ENCODE peak calls at places on chromosomes 12 and 14, in six cellular contexts. Q is transverse colon, O is endothelial cell of umbilical vein, V is A549, S is astrocyte of the cerebellum, M is osteocyte. L is an unnamed sample.

GRCh38 chr12:113609692-113610469 is 138.2 kb upstream of the LHX5 start:
- DNase-seq in Q (no peak), O (no peak), V (no peak), S (no peak), M (no peak), L (no peak)

GRCh38 chr12:123271182-123271491 is 519 bp downstream of the CDK2AP1 start:
- DNase-seq in Q (peak; percentile 81), O (no peak), V (peak; percentile 76), S (no peak), M (peak; percentile 90), L (peak; percentile 80)

GRCh38 chr12:104549820-104550480 is 93.2 kb downstream of the CHST11 start:
- DNase-seq in Q (no peak), O (no peak), V (peak; percentile 15), S (no peak), M (no peak), L (no peak)

GRCh38 chr12:81043979-81044740 is 33.7 kb upstream of the ACSS3 start:
- DNase-seq in Q (no peak), O (no peak), V (no peak), S (no peak), M (no peak), L (no peak)

GRCh38 chr12:42326466-42327226 is 679 bp downstream of the PPHLN1 start:
- DNase-seq in Q (peak; percentile 9), O (peak; percentile 36), V (no peak), S (peak; percentile 81), M (no peak), L (no peak)

GRCh38 chr12:130626601-130627000 is 89.5 kb downstream of the RIMBP2 start:
- DNase-seq in Q (no peak), O (no peak), V (no peak), S (no peak), M (no peak), L (no peak)

GRCh38 chr14:102390486-102390885 is 27.7 kb downstream of the TECPR2 start:
- DNase-seq in Q (no peak), O (no peak), V (no peak), S (peak; percentile 32), M (no peak), L (no peak)

GRCh38 chr12:56220611-56221232 is 1.0 kb downstream of the RNF41 start:
- DNase-seq in Q (no peak), O (peak; percentile 51), V (no peak), S (no peak), M (no peak), L (no peak)

GRCh38 chr12:132908145-132909029 is 21.0 kb upstream of the CHFR start:
- DNase-seq in Q (peak; percentile 97), O (peak; percentile 97), V (no peak), S (peak; percentile 93), M (peak; percentile 98), L (peak; percentile 95)

DNA sequence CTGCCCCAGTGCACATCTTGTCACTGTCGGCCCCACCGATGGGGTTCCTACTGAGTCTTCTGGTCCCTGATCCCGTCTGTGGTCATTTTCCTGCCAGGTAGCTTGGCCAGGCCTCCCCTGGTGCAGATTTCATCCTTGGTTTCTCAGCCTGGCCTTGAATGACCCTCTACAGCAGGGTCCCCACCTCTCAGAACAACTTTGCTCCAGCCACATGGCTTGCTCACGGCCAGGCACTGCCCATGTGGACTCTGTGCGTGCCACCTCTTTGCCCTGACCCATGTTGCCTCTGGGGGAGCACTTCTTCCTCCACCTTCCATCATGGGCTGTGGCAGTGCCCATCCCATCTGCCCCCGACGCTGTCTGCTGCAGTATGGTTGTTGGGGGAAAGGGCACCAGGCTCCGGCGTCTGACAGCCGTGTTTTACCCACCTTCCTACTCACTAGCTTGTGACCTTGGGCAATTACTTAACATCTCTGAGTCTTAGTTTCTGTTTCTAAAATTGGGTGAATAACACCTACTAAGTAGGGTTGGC is 2.0 kb upstream of the PTPN6 start:
- DNase-seq in Q (no peak), O (no peak), V (no peak), S (no peak), M (no peak), L (no peak)
- TF ChIP-seq CTCF in Q (no peak), O (peak; percentile 4), V (no peak), S (no peak), M (no peak), L (no peak)

DNA sequence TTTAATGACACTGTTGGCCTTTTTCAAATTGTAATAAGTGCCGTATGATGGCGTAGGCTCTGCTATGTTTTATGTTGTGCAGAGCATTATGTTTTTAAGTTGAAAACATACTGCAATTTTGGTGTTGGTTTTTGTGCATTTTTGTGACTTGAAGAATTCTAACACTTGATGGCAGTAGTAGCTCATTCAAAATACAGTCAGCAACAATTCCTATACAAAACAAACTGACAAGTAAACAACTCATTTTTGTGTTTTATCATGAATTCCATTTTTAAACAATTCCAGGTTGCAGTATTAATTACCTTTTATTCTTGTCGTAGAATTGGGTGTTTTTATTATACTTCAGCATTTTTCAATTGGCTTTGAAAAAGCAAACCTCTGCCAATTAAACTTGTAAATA is 4.0 kb upstream of the CCER1 start:
- DNase-seq in Q (no peak), O (peak; percentile 24), V (no peak), S (no peak), M (no peak), L (no peak)
- TF ChIP-seq CTCF in Q (no peak), O (no peak), V (peak; percentile 17), S (no peak), M (peak; percentile 49), L (no peak)

GRCh38 chr14:32070282-32070681 is 6.8 kb upstream of the ARHGAP5 start:
- DNase-seq in Q (no peak), O (no peak), V (no peak), S (no peak), M (no peak), L (no peak)
- TF ChIP-seq CTCF in Q (no peak), O (no peak), V (no peak), S (no peak), M (no peak), L (peak; percentile 55)

DNA sequence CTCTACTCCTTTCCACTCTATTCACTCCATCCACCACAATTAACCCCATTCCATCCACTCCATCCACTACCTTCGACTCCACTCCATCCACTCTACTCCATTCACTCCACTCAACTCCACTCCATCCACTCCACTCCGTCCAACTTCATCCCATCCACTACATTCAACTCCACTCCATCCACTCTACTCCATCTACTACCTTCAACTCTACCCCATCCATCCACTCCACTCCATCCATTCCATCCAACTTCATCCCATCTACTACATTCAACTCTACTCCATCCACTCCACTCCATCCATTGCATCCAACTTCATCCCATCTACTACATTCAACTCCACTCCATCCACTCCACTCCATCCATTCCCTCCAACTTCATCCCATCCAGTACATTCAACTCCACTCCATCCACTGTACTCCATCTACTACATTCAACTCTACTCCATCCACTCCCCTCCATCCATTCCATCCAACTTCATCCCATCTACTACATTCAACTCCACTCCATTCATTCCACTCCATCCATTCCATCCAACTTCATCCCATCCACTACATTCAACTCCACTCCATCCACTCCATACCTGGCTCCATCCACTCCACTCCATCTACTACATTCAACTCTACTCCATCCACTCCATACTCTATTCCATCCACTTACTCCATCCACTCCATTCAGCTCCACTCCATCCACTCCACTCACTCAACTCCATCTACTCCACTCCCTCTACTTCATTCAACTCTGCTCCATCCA is 16.4 kb downstream of the HNF1A start:
- DNase-seq in Q (no peak), O (no peak), V (no peak), S (no peak), M (no peak), L (no peak)
- TF ChIP-seq CTCF in Q (no peak), O (no peak), V (no peak), S (no peak), M (no peak), L (no peak)

L was measured in type B pancreatic cell.